ENCODE peak calls at places on chromosomes 12 and 14, in six cellular contexts. I is stimulated activated CD4-positive, alpha-beta T cell treated with anti-CD3 and anti-CD28 coated beads, Interleukin-15, amount 100 ng/mL, for 48 hours; N is HS-5; E is HuH-7; X is omental fat pad; D is tibial artery. O is an unnamed sample.

GRCh38 chr14:101733211-101733610 is 28.3 kb upstream of the PPP2R5C start:
- DNase-seq in I (no peak), N (peak), E (no peak), X (no peak), D (no peak), O (no peak)

GRCh38 chr12:82817368-82817767 is 130.7 kb downstream of the TMTC2 start:
- DNase-seq in I (no peak), N (no peak), E (no peak), X (no peak), D (no peak), O (no peak)

GRCh38 chr12:98211914-98212695 is 303.3 kb upstream of the TMPO start:
- DNase-seq in I (no peak), N (no peak), E (no peak), X (no peak), D (no peak), O (no peak)

GRCh38 chr12:57214398-57214781 is 2.2 kb upstream of the NXPH4 start:
- DNase-seq in I (no peak), N (no peak), E (peak), X (no peak), D (peak), O (peak)

GRCh38 chr12:69575346-69575745 is 9.9 kb upstream of the CCT2 start:
- DNase-seq in I (no peak), N (no peak), E (no peak), X (no peak), D (no peak), O (no peak)

GRCh38 chr14:61342941-61343340 is 21.6 kb downstream of the PRKCH start:
- DNase-seq in I (no peak), N (no peak), E (no peak), X (no peak), D (no peak), O (no peak)

GRCh38 chr14:104317500-104317805 is 179.1 kb downstream of the KIF26A start:
- DNase-seq in I (no peak), N (no peak), E (no peak), X (no peak), D (no peak), O (no peak)

GRCh38 chr12:96497800-96498199 is 8.4 kb downstream of the CFAP54 start:
- DNase-seq in I (no peak), N (no peak), E (no peak), X (no peak), D (no peak), O (no peak)

GRCh38 chr12:47391566-47391965 is 311.8 kb upstream of the AMIGO2 start:
- DNase-seq in I (peak), N (no peak), E (no peak), X (no peak), D (no peak), O (no peak)

GRCh38 chr14:91164676-91165075 is 50.8 kb downstream of the DGLUCY start:
- DNase-seq in I (no peak), N (no peak), E (no peak), X (no peak), D (no peak), O (no peak)

GRCh38 chr12:124264089-124264795 is 30.7 kb upstream of the RFLNA start:
- DNase-seq in I (no peak), N (no peak), E (no peak), X (no peak), D (no peak), O (no peak)

GRCh38 chr12:131371580-131372475 is 339.1 kb upstream of the SFSWAP start:
- DNase-seq in I (no peak), N (no peak), E (no peak), X (no peak), D (no peak), O (no peak)

GRCh38 chr12:2958432-2959193 is 584 bp upstream of the TEAD4 start:
- DNase-seq in I (no peak), N (peak), E (peak), X (no peak), D (peak), O (peak)

GRCh38 chr14:71181215-71182003 is 274.1 kb downstream of the PCNX1 start:
- DNase-seq in I (no peak), N (no peak), E (no peak), X (no peak), D (no peak), O (no peak)

GRCh38 chr14:44783899-44784298 is 177.8 kb downstream of the KLHL28 start:
- DNase-seq in I (no peak), N (no peak), E (no peak), X (no peak), D (no peak), O (no peak)

GRCh38 chr12:65999564-66000280 is 130.8 kb downstream of the LLPH start:
- DNase-seq in I (no peak), N (peak), E (no peak), X (no peak), D (no peak), O (no peak)

GRCh38 chr14:105974902-105975301 is 448.5 kb downstream of the TMEM121 start:
- DNase-seq in I (peak), N (no peak), E (no peak), X (no peak), D (no peak), O (peak)

GRCh38 chr14:55884819-55885218 is 233.4 kb upstream of the PELI2 start:
- DNase-seq in I (no peak), N (no peak), E (no peak), X (no peak), D (no peak), O (no peak)

GRCh38 chr14:100410056-100410565 is 87.0 kb downstream of the SLC25A47 start:
- DNase-seq in I (no peak), N (no peak), E (no peak), X (no peak), D (no peak), O (no peak)

GRCh38 chr14:85416771-85417170 is 113.2 kb upstream of the FLRT2 start:
- DNase-seq in I (no peak), N (peak), E (no peak), X (no peak), D (no peak), O (no peak)

GRCh38 chr14:100442473-100443260 is 119.5 kb downstream of the SLC25A47 start:
- DNase-seq in I (no peak), N (no peak), E (no peak), X (no peak), D (no peak), O (no peak)

GRCh38 chr12:52944683-52945388 is 4.1 kb upstream of the KRT18 start:
- DNase-seq in I (no peak), N (no peak), E (no peak), X (no peak), D (no peak), O (no peak)

GRCh38 chr12:89350661-89351488 is 1.4 kb downstream of the DUSP6 start:
- DNase-seq in I (no peak), N (no peak), E (no peak), X (no peak), D (no peak), O (no peak)

GRCh38 chr14:104865631-104866441 is 768 bp downstream of the CEP170B start:
- DNase-seq in I (no peak), N (peak), E (peak), X (peak), D (peak), O (no peak)

GRCh38 chr12:4240161-4240783 is 33.3 kb upstream of the CCND2 start:
- DNase-seq in I (no peak), N (no peak), E (no peak), X (no peak), D (no peak), O (no peak)

GRCh38 chr14:65599375-65599774 is 186.8 kb downstream of the FUT8 start:
- DNase-seq in I (no peak), N (no peak), E (no peak), X (no peak), D (no peak), O (no peak)

GRCh38 chr12:77031745-77032144 is 33.6 kb downstream of the E2F7 start:
- DNase-seq in I (no peak), N (no peak), E (no peak), X (no peak), D (no peak), O (no peak)

GRCh38 chr12:103505371-103506236 is 9.8 kb upstream of the C12orf42 start:
- DNase-seq in I (peak), N (no peak), E (no peak), X (no peak), D (no peak), O (no peak)

GRCh38 chr14:23114669-23115491 is 4.2 kb downstream of the CEBPE start:
- DNase-seq in I (no peak), N (peak), E (no peak), X (no peak), D (no peak), O (peak)

GRCh38 chr14:24943024-24943423 is 106.9 kb downstream of the STXBP6 start:
- DNase-seq in I (no peak), N (no peak), E (no peak), X (no peak), D (peak), O (no peak)

GRCh38 chr12:57240069-57240921 is 10.7 kb downstream of the STAC3 start:
- DNase-seq in I (no peak), N (no peak), E (peak), X (no peak), D (no peak), O (no peak)

GRCh38 chr12:24014853-24015590 is 65.6 kb upstream of the SOX5 start:
- DNase-seq in I (no peak), N (no peak), E (no peak), X (no peak), D (no peak), O (no peak)

GRCh38 chr12:2691001-2691339 is 103.8 kb upstream of the FKBP4 start:
- DNase-seq in I (peak), N (no peak), E (no peak), X (no peak), D (no peak), O (no peak)

GRCh38 chr14:65618996-65619395 is 206.5 kb downstream of the FUT8 start:
- DNase-seq in I (no peak), N (no peak), E (no peak), X (no peak), D (no peak), O (no peak)

GRCh38 chr12:104276192-104277131 is 27.1 kb upstream of the EID3 start:
- DNase-seq in I (no peak), N (no peak), E (no peak), X (no peak), D (no peak), O (no peak)

GRCh38 chr12:43836455-43836989 is 641 bp downstream of the TMEM117 start:
- DNase-seq in I (no peak), N (no peak), E (no peak), X (no peak), D (no peak), O (peak)